ENCODE peak calls at places on chromosomes 5 and 9, in four cellular contexts. B is H1, L is H9, O is IMR-90. R is an unnamed sample.

GRCh38 chr5:117588611-117589010 is 1014.0 kb upstream of the SEMA6A start:
- DNase-seq in B (no peak), L (no peak), O (no peak), R (no peak)

GRCh38 chr5:27708579-27708978 is 670.2 kb upstream of the CDH9 start:
- DNase-seq in B (no peak), L (no peak), O (no peak), R (peak)

GRCh38 chr9:132991351-132992300 is 13.1 kb downstream of the GFI1B start:
- DNase-seq in B (no peak), L (no peak), O (no peak), R (peak)

GRCh38 chr9:130196643-130197042 is 24.4 kb downstream of the NCS1 start:
- DNase-seq in B (no peak), L (no peak), O (peak), R (no peak)

GRCh38 chr5:148739524-148739923 is 85.2 kb upstream of the HTR4 start:
- DNase-seq in B (no peak), L (no peak), O (peak), R (no peak)

GRCh38 chr5:157842185-157842584 is 16.8 kb downstream of the CLINT1 start:
- DNase-seq in B (no peak), L (no peak), O (no peak), R (no peak)

GRCh38 chr5:32540446-32540845 is 44.9 kb upstream of the SUB1 start:
- DNase-seq in B (no peak), L (no peak), O (no peak), R (no peak)

GRCh38 chr5:76312783-76313182 is 90.3 kb upstream of the IQGAP2 start:
- DNase-seq in B (no peak), L (no peak), O (no peak), R (no peak)

GRCh38 chr5:24899180-24899579 is 254.4 kb upstream of the CDH10 start:
- DNase-seq in B (no peak), L (no peak), O (no peak), R (no peak)

GRCh38 chr5:34012791-34013190 is 4.9 kb upstream of the AMACR start:
- DNase-seq in B (no peak), L (no peak), O (peak), R (no peak)

GRCh38 chr5:76326559-76327351 is 76.3 kb upstream of the IQGAP2 start:
- DNase-seq in B (no peak), L (peak), O (no peak), R (peak)

GRCh38 chr5:154355141-154355611 is 90.6 kb upstream of the SAP30L start:
- DNase-seq in B (no peak), L (peak), O (no peak), R (peak)

GRCh38 chr5:145554399-145554798 is 280.7 kb downstream of the PRELID2 start:
- DNase-seq in B (no peak), L (no peak), O (peak), R (no peak)

GRCh38 chr5:143331956-143332355 is 71.5 kb downstream of the NR3C1 start:
- DNase-seq in B (no peak), L (no peak), O (no peak), R (no peak)

GRCh38 chr9:81074261-81074660 is 615.1 kb downstream of the TLE1 start:
- DNase-seq in B (no peak), L (no peak), O (no peak), R (no peak)

GRCh38 chr5:79771387-79771786 is 81.8 kb downstream of the CMYA5 start:
- DNase-seq in B (no peak), L (no peak), O (peak), R (peak)

GRCh38 chr9:111926421-111926875 is 29.8 kb downstream of the UGCG start:
- DNase-seq in B (no peak), L (no peak), O (peak), R (no peak)

GRCh38 chr5:173515526-173515925 is 100.9 kb downstream of the BOD1 start:
- DNase-seq in B (no peak), L (no peak), O (peak), R (no peak)

GRCh38 chr9:123121457-123121856 is 88.0 kb downstream of the GPR21 start:
- DNase-seq in B (no peak), L (no peak), O (no peak), R (no peak)

GRCh38 chr5:177602458-177602830 is 2.5 kb downstream of the B4GALT7 start:
- DNase-seq in B (no peak), L (no peak), O (no peak), R (no peak)

GRCh38 chr9:114774504-114774903 is 31.3 kb downstream of the TNFSF15 start:
- DNase-seq in B (no peak), L (no peak), O (no peak), R (no peak)

GRCh38 chr5:167573274-167574127 is 717.9 kb upstream of the WWC1 start:
- DNase-seq in B (peak), L (peak), O (peak), R (peak)

GRCh38 chr5:33890633-33891032 is 1.2 kb downstream of the ADAMTS12 start:
- DNase-seq in B (no peak), L (peak), O (peak), R (peak)

GRCh38 chr9:95506692-95507455 is 9.9 kb downstream of the PTCH1 start:
- DNase-seq in B (no peak), L (peak), O (peak), R (peak)

GRCh38 chr5:466661-467310 is 23.8 kb downstream of the EXOC3 start:
- DNase-seq in B (no peak), L (no peak), O (no peak), R (no peak)

GRCh38 chr5:149735066-149735465 is 5.0 kb downstream of the PPARGC1B start:
- DNase-seq in B (no peak), L (no peak), O (no peak), R (peak)

GRCh38 chr5:113804264-113804663 is 290.8 kb downstream of the YTHDC2 start:
- DNase-seq in B (no peak), L (no peak), O (peak), R (peak)

GRCh38 chr5:35313296-35313695 is 83.0 kb upstream of the PRLR start:
- DNase-seq in B (no peak), L (no peak), O (peak), R (no peak)

GRCh38 chr5:66821626-66822429 is 225.6 kb downstream of the MAST4 start:
- DNase-seq in B (no peak), L (no peak), O (no peak), R (no peak)

GRCh38 chr5:74953961-74954720 is 88.0 kb upstream of the FAM169A start:
- DNase-seq in B (no peak), L (no peak), O (peak), R (no peak)

GRCh38 chr9:119052339-119053030 is 316.8 kb downstream of the BRINP1 start:
- DNase-seq in B (no peak), L (no peak), O (no peak), R (no peak)

GRCh38 chr9:119047513-119047912 is 321.7 kb downstream of the BRINP1 start:
- DNase-seq in B (no peak), L (no peak), O (no peak), R (no peak)

GRCh38 chr9:119053070-119053469 is 316.2 kb downstream of the BRINP1 start:
- DNase-seq in B (no peak), L (no peak), O (no peak), R (no peak)

GRCh38 chr9:119044801-119045200 is 324.4 kb downstream of the BRINP1 start:
- DNase-seq in B (no peak), L (no peak), O (no peak), R (peak)

GRCh38 chr9:119050281-119050680 is 319.0 kb downstream of the BRINP1 start:
- DNase-seq in B (no peak), L (no peak), O (no peak), R (no peak)
- H4K5ac ChIP-seq in B (no peak), L (no peak), O (no peak), R (no peak)

GRCh38 chr5:72892846-72893245 is 63.0 kb upstream of the FCHO2 start:
- DNase-seq in B (no peak), L (no peak), O (no peak), R (no peak)

GRCh38 chr5:72895758-72896157 is 60.1 kb upstream of the FCHO2 start:
- DNase-seq in B (no peak), L (no peak), O (no peak), R (no peak)
- H4K5ac ChIP-seq in B (no peak), L (no peak), O (no peak), R (no peak)

DNA sequence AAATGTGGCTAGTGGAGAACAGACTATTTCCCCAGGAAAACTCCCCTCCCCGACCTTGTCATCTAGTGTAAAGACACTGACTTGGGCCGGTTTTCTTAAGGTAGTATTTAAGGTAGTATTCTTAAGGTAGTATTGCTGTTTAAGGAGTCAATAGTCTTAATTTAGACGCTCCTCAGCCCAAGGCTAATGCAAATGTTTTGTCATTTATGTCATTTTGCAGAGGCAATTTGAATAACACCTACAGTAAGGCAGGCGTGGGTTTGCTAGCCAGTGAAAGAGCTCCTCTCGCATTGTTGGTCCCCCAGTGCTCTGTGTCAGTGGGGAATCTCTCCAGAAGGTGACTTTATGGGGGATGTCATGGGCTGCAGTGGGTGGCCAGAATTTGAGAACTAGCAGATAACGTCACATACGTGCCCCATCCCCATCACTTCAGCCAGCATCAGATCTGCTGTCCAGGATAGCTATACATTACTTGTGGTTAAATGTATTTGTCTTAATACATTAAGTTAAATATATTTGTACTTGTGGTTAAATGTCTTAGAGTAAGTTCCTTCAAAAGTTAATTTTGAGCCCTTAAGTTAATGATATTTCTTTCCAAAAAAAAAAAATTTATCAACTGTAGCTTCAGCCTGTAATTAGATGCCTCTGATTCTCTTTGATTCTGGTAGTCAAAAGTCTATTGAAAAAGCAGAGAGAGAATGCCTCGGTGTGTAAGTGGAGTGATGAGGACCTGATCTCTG is 2.6 kb downstream of the PPP1R26 start:
- DNase-seq in B (no peak), L (no peak), O (no peak), R (no peak)
- H4K5ac ChIP-seq in B (no peak), L (no peak), O (no peak), R (no peak)

DNA sequence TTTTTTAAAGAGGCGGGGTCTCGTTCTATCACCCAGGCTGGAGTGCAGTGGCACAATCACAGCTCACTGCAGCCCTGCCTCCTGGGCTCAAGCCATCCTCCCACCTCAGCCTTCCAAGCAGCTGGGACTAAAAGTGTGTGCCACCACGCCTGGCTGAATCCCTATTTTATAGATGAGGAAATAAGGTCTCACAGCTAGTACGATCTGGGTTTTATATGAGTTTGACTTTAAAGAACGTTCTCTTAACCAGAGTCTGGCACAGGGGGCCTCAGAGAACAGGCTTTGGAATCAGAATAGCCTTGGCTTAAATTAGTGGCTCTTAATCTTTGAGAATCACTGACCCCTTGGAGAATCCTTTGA is 47.6 kb downstream of the THOC3 start:
- DNase-seq in B (no peak), L (no peak), O (no peak), R (no peak)
- H4K5ac ChIP-seq in B (no peak), L (no peak), O (peak), R (no peak)

DNA sequence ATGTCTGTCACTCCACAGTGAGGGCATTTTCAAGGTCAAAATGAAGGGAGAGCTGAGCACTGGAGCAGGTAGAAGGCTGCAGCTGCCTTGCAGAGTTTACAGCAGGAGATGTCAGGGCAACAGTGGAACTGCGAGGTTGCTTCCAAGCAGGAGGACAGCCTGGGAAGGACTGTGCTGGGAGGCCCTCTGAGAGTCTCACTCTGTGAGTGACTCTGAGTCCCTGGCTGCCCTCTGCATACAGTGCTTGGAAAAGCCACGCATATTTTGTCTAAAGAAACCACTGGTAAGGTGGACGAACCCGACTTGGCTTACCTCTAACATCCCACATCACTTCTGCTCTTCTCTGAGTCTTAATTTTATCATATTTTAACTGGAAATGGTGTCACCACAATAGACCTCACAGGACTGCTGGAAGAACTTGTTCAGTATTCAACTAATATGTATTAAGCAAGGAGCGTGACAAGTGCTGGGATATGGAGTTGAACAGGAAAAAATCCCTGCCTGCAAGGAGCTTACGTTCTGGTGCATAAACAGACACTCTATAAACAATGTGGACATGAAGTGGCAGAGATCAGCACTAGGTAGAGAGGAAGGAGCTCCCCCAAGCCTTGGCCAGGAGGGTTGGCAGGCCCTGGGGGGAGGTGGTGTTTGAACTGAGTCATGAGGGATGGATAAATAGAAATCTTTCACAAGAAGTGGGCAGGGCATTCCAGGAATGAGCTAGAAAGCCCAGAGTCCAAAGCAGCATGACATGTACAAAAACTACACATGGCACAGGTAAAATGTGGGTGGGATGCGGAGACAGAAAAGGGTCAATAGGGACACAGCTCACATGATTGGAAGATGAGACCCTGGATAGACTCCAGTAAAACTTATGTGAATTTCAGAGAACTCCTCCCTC is 64.0 kb upstream of the FOXE1 start:
- DNase-seq in B (no peak), L (no peak), O (no peak), R (no peak)
- H4K5ac ChIP-seq in B (no peak), L (no peak), O (no peak), R (no peak)

DNA sequence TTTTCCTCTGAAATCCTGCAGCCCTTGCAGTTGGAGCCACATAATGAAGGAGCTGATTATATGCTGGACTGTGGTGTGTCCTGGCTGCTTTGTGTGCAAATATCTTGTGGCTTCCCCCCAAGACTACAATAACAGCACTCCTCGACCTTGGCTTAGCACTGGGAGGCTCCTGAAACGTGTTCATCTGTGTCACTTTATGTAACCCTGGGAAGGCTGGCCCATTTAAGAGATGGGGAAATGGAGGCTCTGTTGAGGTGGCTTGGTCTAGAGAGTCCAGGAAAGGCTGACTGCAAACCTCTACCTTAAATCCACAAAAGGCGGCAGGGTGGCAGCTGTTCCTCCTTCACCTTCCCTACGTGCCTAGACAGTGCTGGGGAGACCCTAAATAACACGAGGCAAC is 69.2 kb downstream of the SH3PXD2B start:
- DNase-seq in B (no peak), L (no peak), O (no peak), R (no peak)
- H4K5ac ChIP-seq in B (no peak), L (no peak), O (no peak), R (no peak)